ENCODE peak calls at places on chromosomes 12 and 14, in six cellular contexts. V is lung; U is CD8-positive, alpha-beta T cell; M is astrocyte of the cerebellum; E is foreskin fibroblast; N is A549. Y is an unnamed sample.

GRCh38 chr14:101150010-101150409 is 246.5 kb upstream of the RTL1 start:
- DNase-seq in V (no peak), U (no peak), M (no peak), E (no peak), N (no peak), Y (no peak)

GRCh38 chr12:46699986-46700385 is 125.8 kb downstream of the SLC38A4 start:
- DNase-seq in V (no peak), U (no peak), M (no peak), E (no peak), N (no peak), Y (no peak)

GRCh38 chr12:89379100-89379838 is 27.0 kb upstream of the DUSP6 start:
- DNase-seq in V (no peak), U (no peak), M (no peak), E (no peak), N (no peak), Y (no peak)

GRCh38 chr12:132206093-132206434 is 61.8 kb downstream of the NOC4L start:
- DNase-seq in V (no peak), U (no peak), M (no peak), E (no peak), N (no peak), Y (no peak)

GRCh38 chr12:81329088-81329487 is 251.2 kb downstream of the ACSS3 start:
- DNase-seq in V (no peak), U (no peak), M (no peak), E (no peak), N (no peak), Y (peak; percentile 26)

GRCh38 chr12:49824886-49825285 is 3.3 kb downstream of the NCKAP5L start:
- DNase-seq in V (no peak), U (no peak), M (no peak), E (peak; percentile 72), N (no peak), Y (no peak)

GRCh38 chr14:77025744-77026165 is 2.8 kb downstream of the IRF2BPL start:
- DNase-seq in V (no peak), U (no peak), M (no peak), E (no peak), N (no peak), Y (no peak)

GRCh38 chr12:3673960-3674708 is 78.8 kb downstream of the CRACR2A start:
- DNase-seq in V (no peak), U (no peak), M (no peak), E (no peak), N (no peak), Y (no peak)

GRCh38 chr14:96273629-96274028 is 17.6 kb downstream of the BDKRB1 start:
- DNase-seq in V (no peak), U (no peak), M (no peak), E (no peak), N (no peak), Y (no peak)

GRCh38 chr14:51929920-51930682 is 59.2 kb upstream of the RTRAF start:
- DNase-seq in V (no peak), U (no peak), M (no peak), E (no peak), N (no peak), Y (no peak)

GRCh38 chr12:28787151-28787550 is 361.9 kb upstream of the FAR2 start:
- DNase-seq in V (no peak), U (no peak), M (peak; percentile 68), E (no peak), N (no peak), Y (no peak)

GRCh38 chr14:96639550-96639949 is 137.4 kb downstream of the PAPOLA start:
- DNase-seq in V (peak; percentile 17), U (no peak), M (no peak), E (no peak), N (no peak), Y (no peak)

GRCh38 chr12:113955109-113955970 is 10.8 kb downstream of the RBM19 start:
- DNase-seq in V (no peak), U (no peak), M (no peak), E (no peak), N (peak; percentile 73), Y (no peak)

GRCh38 chr14:33655421-33655820 is 295.5 kb downstream of the EGLN3 start:
- DNase-seq in V (no peak), U (no peak), M (no peak), E (no peak), N (no peak), Y (no peak)

GRCh38 chr12:24901975-24902461 is 46.9 kb downstream of the BCAT1 start:
- DNase-seq in V (no peak), U (no peak), M (no peak), E (no peak), N (no peak), Y (no peak)

GRCh38 chr12:56878010-56878339 is 56.2 kb downstream of the SDR9C7 start:
- DNase-seq in V (no peak), U (no peak), M (no peak), E (no peak), N (no peak), Y (no peak)

DNA sequence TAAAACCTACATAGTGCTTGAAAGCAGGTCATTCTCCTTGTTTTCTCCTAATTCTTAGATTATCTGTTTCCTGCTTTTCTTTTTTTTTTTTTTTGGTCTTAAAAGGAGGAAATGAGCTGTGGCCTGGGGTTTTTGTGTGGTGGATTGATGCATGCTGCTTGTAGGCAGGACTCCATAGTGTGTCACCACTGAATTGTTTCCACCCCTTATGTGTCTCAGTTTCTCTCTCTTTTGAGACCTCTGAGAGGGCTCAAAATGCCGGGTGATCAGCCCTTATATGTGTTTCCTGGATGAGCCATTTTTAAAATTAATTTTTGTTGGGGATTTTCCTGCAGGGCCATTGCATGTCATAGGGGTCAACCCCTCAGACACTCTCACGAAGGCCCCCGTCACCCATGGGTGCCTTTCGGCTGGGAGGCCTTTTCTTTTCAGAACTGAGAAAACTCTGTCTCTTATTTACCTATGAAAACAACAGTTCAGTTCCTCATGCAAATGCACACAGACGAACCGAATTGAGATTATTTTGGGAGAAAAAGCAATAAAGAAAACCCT is 32.0 kb upstream of the LRRK2 start:
- DNase-seq in V (no peak), U (no peak), M (no peak), E (no peak), N (no peak), Y (peak; percentile 52)
- H3K4me3 ChIP-seq in V (no peak overlapping the region), U (no peak overlapping the region), M (no peak overlapping the region), E (no peak overlapping the region), N (no peak overlapping the region), Y (no peak overlapping the region)

DNA sequence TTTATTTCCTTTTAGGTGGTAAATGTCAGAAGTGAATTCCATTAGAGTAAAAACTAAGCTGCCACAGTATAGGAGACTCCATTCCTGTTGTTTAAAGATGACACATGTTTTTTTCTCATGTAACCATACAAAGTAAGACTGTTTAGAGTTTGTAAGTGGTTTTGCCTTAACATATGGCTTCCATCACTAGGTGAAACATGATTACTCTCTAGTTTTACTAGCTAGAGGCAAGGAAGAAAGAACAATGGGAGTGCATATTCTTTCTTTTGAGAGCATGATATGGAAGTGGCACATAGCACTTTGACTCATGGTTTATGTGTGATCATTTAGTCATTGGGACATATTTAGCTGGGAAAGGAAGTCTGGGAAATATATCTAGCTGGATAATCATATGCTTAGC is 7.7 kb downstream of the ATF7IP start:
- DNase-seq in V (no peak), U (no peak), M (no peak), E (peak; percentile 73), N (no peak), Y (no peak)
- H3K4me3 ChIP-seq in V (no peak overlapping the region), U (no peak overlapping the region), M (no peak overlapping the region), E (no peak overlapping the region), N (no peak overlapping the region), Y (no peak overlapping the region)

GRCh38 chr12:62158416-62159360 is 101.5 kb upstream of the USP15 start:
- DNase-seq in V (no peak), U (no peak), M (no peak), E (no peak), N (no peak), Y (peak; percentile 92)
- H3K4me3 ChIP-seq in V (no peak overlapping the region), U (no peak overlapping the region), M (no peak overlapping the region), E (no peak overlapping the region), N (no peak overlapping the region), Y (no peak overlapping the region)

GRCh38 chr14:55347040-55347439 is 64.6 kb downstream of the ATG14 start:
- DNase-seq in V (no peak), U (no peak), M (no peak), E (no peak), N (no peak), Y (no peak)

GRCh38 chr14:55351111-55351510 is 60.5 kb downstream of the ATG14 start:
- DNase-seq in V (no peak), U (no peak), M (no peak), E (no peak), N (no peak), Y (no peak)

GRCh38 chr14:55348766-55349453 is 62.7 kb downstream of the ATG14 start:
- DNase-seq in V (no peak), U (no peak), M (no peak), E (no peak), N (no peak), Y (no peak)

GRCh38 chr14:55350461-55350860 is 61.2 kb downstream of the ATG14 start:
- DNase-seq in V (no peak), U (no peak), M (no peak), E (no peak), N (no peak), Y (no peak)

GRCh38 chr14:55349565-55349964 is 62.1 kb downstream of the ATG14 start:
- DNase-seq in V (no peak), U (no peak), M (no peak), E (no peak), N (no peak), Y (no peak)
- H3K4me3 ChIP-seq in V (no peak overlapping the region), U (no peak overlapping the region), M (no peak overlapping the region), E (no peak overlapping the region), N (no peak overlapping the region), Y (no peak overlapping the region)

GRCh38 chr12:122977655-122978392 is 2.7 kb upstream of the ARL6IP4 start:
- DNase-seq in V (no peak), U (no peak), M (no peak), E (no peak), N (no peak), Y (no peak)

GRCh38 chr12:122975790-122976647 is 975 bp downstream of the OGFOD2 start:
- DNase-seq in V (no peak), U (no peak), M (no peak), E (no peak), N (no peak), Y (no peak)

GRCh38 chr12:122977153-122977552 is 2.1 kb downstream of the OGFOD2 start:
- DNase-seq in V (no peak), U (no peak), M (no peak), E (no peak), N (no peak), Y (no peak)

GRCh38 chr12:122974892-122975789 is at the start of gene OGFOD2:
- DNase-seq in V (peak; percentile 92), U (peak; percentile 91), M (peak; percentile 66), E (peak; percentile 90), N (peak; percentile 93), Y (peak; percentile 90)

DNA sequence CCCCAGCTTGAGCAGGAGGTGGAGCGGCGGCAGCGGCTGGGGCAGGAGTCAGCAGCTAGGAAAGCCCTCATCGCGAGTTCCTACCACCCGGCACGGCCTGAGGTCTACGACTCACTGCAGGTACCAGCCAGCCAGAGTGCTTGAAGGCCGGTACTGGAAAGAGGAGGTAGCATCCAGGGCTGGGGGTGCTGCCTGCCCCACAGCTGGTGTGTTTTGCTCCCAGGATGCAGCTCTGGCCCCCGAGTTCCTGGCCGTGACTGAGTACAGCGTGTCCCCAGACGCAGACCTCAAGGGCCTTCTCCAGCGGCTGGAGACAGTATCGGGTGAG is 1.6 kb downstream of the OGFOD2 start:
- DNase-seq in V (no peak), U (no peak), M (no peak), E (no peak), N (no peak), Y (no peak)
- H3K4me3 ChIP-seq in V (no peak overlapping the region), U (no peak overlapping the region), M (no peak overlapping the region), E (no peak overlapping the region), N (no peak overlapping the region), Y (no peak overlapping the region)

GRCh38 chr12:107912421-107913004 is 138.0 kb downstream of the ASCL4 start:
- DNase-seq in V (no peak), U (peak; percentile 39), M (no peak), E (no peak), N (peak; percentile 55), Y (peak; percentile 35)
- H3K4me3 ChIP-seq in V (no peak overlapping the region), U (peak overlapping the region; percentile 45), M (no peak overlapping the region), E (no peak overlapping the region), N (peak overlapping the region; percentile 41), Y (peak overlapping the region; percentile 53)